ENCODE peak calls at places on chromosomes 13 and 19, in ten cellular contexts. L is natural killer cell treated with Interleukin-12 subunit alpha and Interleukin-12 subunit beta and Interleukin-15 and Interleukin-18, amount 100 ng/mL, for 72 hours; F is stimulated activated CD4-positive, alpha-beta T cell treated with anti-CD3 and anti-CD28 coated beads, Interleukin-1b, Interleukin-23, amount 100 ng/mL, for 24 hours; P is COR-L47; I is lower lobe of right lung; Q is breast epithelium; D is naive B cell; Y is ascending aorta; W is CD4-positive, alpha-beta T cell; Z is HAP-1. X is an unnamed sample.
A peak's percentile ranks its signal among the peaks of the same experiment; 100 is the strongest.

GRCh38 chr13:80204642-80205041 is 136.3 kb downstream of the SPRY2 start:
- DNase-seq in L (no peak), F (no peak), P (no peak), I (no peak), Q (no peak), D (no peak), Y (no peak), W (no peak), Z (no peak), X (no peak)

GRCh38 chr19:13849991-13850909 is 26.7 kb upstream of the NANOS3 start:
- DNase-seq in L (peak; percentile 85), F (peak; percentile 51), P (peak; percentile 72), I (peak; percentile 91), Q (peak; percentile 86), D (peak; percentile 58), Y (no peak), W (peak; percentile 56), Z (peak; percentile 87), X (no peak)

GRCh38 chr13:30872685-30873443 is 33.2 kb upstream of the MEDAG start:
- DNase-seq in L (no peak), F (no peak), P (no peak), I (no peak), Q (no peak), D (no peak), Y (peak; percentile 69), W (no peak), Z (peak; percentile 65), X (no peak)

GRCh38 chr13:111167290-111167689 is 52.2 kb downstream of the ARHGEF7 start:
- DNase-seq in L (no peak), F (no peak), P (no peak), I (no peak), Q (no peak), D (no peak), Y (no peak), W (no peak), Z (no peak), X (no peak)

GRCh38 chr19:49506575-49507105 is 5.8 kb upstream of the FCGRT start:
- DNase-seq in L (peak; percentile 83), F (peak; percentile 60), P (peak; percentile 4), I (peak; percentile 75), Q (no peak), D (peak; percentile 73), Y (no peak), W (peak; percentile 79), Z (peak; percentile 87), X (no peak)

GRCh38 chr19:53102186-53102585 is 1.0 kb downstream of the ZNF160 start:
- DNase-seq in L (no peak), F (no peak), P (no peak), I (no peak), Q (no peak), D (no peak), Y (no peak), W (no peak), Z (peak; percentile 9), X (no peak)

GRCh38 chr19:18636969-18637629 is at the start of gene KLHL26:
- DNase-seq in L (no peak), F (no peak), P (no peak), I (no peak), Q (no peak), D (no peak), Y (no peak), W (no peak), Z (no peak), X (no peak)

GRCh38 chr19:30214651-30215051 is 157.5 kb upstream of the ZNF536 start:
- DNase-seq in L (no peak), F (no peak), P (no peak), I (no peak), Q (no peak), D (no peak), Y (no peak), W (no peak), Z (no peak), X (no peak)

GRCh38 chr19:46613525-46613924 is 11.4 kb downstream of the PTGIR start:
- DNase-seq in L (no peak), F (no peak), P (no peak), I (peak; percentile 43), Q (no peak), D (no peak), Y (no peak), W (no peak), Z (no peak), X (no peak)

GRCh38 chr13:25281193-25281936 is 5.9 kb downstream of the MTMR6 start:
- DNase-seq in L (no peak), F (no peak), P (no peak), I (no peak), Q (no peak), D (no peak), Y (no peak), W (no peak), Z (no peak), X (no peak)

GRCh38 chr19:2494084-2494446 is 18.1 kb downstream of the GADD45B start:
- DNase-seq in L (no peak), F (no peak), P (no peak), I (no peak), Q (no peak), D (no peak), Y (no peak), W (no peak), Z (no peak), X (no peak)

GRCh38 chr19:54526972-54527371 is 24.3 kb downstream of the LAIR2 start:
- DNase-seq in L (no peak), F (no peak), P (no peak), I (no peak), Q (no peak), D (no peak), Y (no peak), W (no peak), Z (no peak), X (no peak)

GRCh38 chr19:1512671-1513491 is at the start of gene ADAMTSL5:
- DNase-seq in L (peak; percentile 85), F (peak; percentile 52), P (no peak), I (no peak), Q (no peak), D (peak; percentile 19), Y (no peak), W (peak; percentile 58), Z (peak; percentile 82), X (no peak)

GRCh38 chr13:63435668-63436275 is 2020.1 kb upstream of the PCDH20 start:
- DNase-seq in L (no peak), F (no peak), P (no peak), I (no peak), Q (no peak), D (no peak), Y (no peak), W (no peak), Z (no peak), X (peak; percentile 87)

GRCh38 chr13:106525865-106526264 is 9.6 kb downstream of the EFNB2 start:
- DNase-seq in L (no peak), F (no peak), P (no peak), I (no peak), Q (no peak), D (no peak), Y (no peak), W (no peak), Z (no peak), X (no peak)

GRCh38 chr19:18418034-18418724 is 1.0 kb upstream of the SSBP4 start:
- DNase-seq in L (no peak), F (no peak), P (no peak), I (peak; percentile 81), Q (no peak), D (no peak), Y (no peak), W (no peak), Z (no peak), X (no peak)

GRCh38 chr13:32047796-32048195 is 16.2 kb downstream of the FRY start:
- DNase-seq in L (no peak), F (no peak), P (no peak), I (no peak), Q (no peak), D (no peak), Y (no peak), W (no peak), Z (no peak), X (no peak)

GRCh38 chr13:48636550-48636949 is 17.2 kb upstream of the CYSLTR2 start:
- DNase-seq in L (no peak), F (no peak), P (no peak), I (no peak), Q (no peak), D (no peak), Y (no peak), W (no peak), Z (no peak), X (no peak)

GRCh38 chr13:51148952-51149573 is 38.0 kb upstream of the C13orf42 start:
- DNase-seq in L (no peak), F (no peak), P (peak; percentile 58), I (no peak), Q (no peak), D (no peak), Y (no peak), W (no peak), Z (peak; percentile 67), X (no peak)

GRCh38 chr13:73781384-73781783 is 352.8 kb downstream of the KLF12 start:
- DNase-seq in L (no peak), F (no peak), P (no peak), I (no peak), Q (no peak), D (no peak), Y (no peak), W (no peak), Z (no peak), X (no peak)

GRCh38 chr13:28324181-28324789 is 170.6 kb downstream of the FLT1 start:
- DNase-seq in L (peak; percentile 66), F (peak; percentile 29), P (peak; percentile 23), I (no peak), Q (no peak), D (peak; percentile 57), Y (no peak), W (peak; percentile 44), Z (peak; percentile 83), X (no peak)

GRCh38 chr19:52200044-52200443 is 10.2 kb downstream of the PPP2R1A start:
- DNase-seq in L (no peak), F (no peak), P (no peak), I (no peak), Q (no peak), D (no peak), Y (peak; percentile 52), W (no peak), Z (no peak), X (no peak)

GRCh38 chr13:26973946-26974345 is 197.7 kb downstream of the USP12 start:
- DNase-seq in L (no peak), F (no peak), P (no peak), I (peak; percentile 18), Q (no peak), D (no peak), Y (no peak), W (no peak), Z (no peak), X (no peak)

GRCh38 chr13:26941345-26942174 is 181.0 kb upstream of the GPR12 start:
- DNase-seq in L (no peak), F (no peak), P (no peak), I (no peak), Q (no peak), D (no peak), Y (no peak), W (no peak), Z (no peak), X (no peak)

GRCh38 chr13:49303533-49304252 is 56.0 kb downstream of the CDADC1 start:
- DNase-seq in L (no peak), F (no peak), P (no peak), I (no peak), Q (no peak), D (no peak), Y (no peak), W (no peak), Z (no peak), X (no peak)

GRCh38 chr13:113767366-113767765 is 8.3 kb downstream of the TMEM255B start:
- DNase-seq in L (no peak), F (no peak), P (no peak), I (no peak), Q (no peak), D (no peak), Y (no peak), W (no peak), Z (no peak), X (no peak)

GRCh38 chr13:57632276-57633140 is 964 bp downstream of the PCDH17 start:
- DNase-seq in L (peak; percentile 52), F (no peak), P (no peak), I (peak; percentile 46), Q (peak; percentile 51), D (no peak), Y (no peak), W (no peak), Z (no peak), X (no peak)

GRCh38 chr19:19461671-19462622 is 53.4 kb downstream of the TSSK6 start:
- DNase-seq in L (peak; percentile 64), F (no peak), P (peak; percentile 74), I (peak; percentile 76), Q (no peak), D (no peak), Y (no peak), W (peak; percentile 36), Z (peak; percentile 57), X (no peak)

X was measured in HS-27A.